ENCODE peak calls at places on chromosomes 1 and 21, in nine cellular contexts. I is heart right ventricle, M is spleen, Z is fibroblast of villous mesenchyme, Q is lower lobe of right lung, J is pancreas, Y is epithelial cell of esophagus, N is BJ, G is fibroblast of mammary gland. H is an unnamed sample.

GRCh38 chr1:54340876-54341275 is 65.3 kb downstream of the SSBP3 start:
- DNase-seq in I (no peak), M (no peak), Z (no peak), Q (no peak), J (no peak), Y (no peak), N (no peak), G (no peak), H (no peak)

GRCh38 chr1:180981596-180982387 is 40.9 kb downstream of the STX6 start:
- DNase-seq in I (no peak), M (no peak), Z (no peak), Q (no peak), J (no peak), Y (no peak), N (no peak), G (no peak), H (no peak)

GRCh38 chr21:45768011-45768740 is 124.7 kb downstream of the PCBP3 start:
- DNase-seq in I (no peak), M (no peak), Z (peak; percentile 23), Q (no peak), J (no peak), Y (no peak), N (no peak), G (peak; percentile 53), H (no peak)

GRCh38 chr1:54127594-54127993 is 25.2 kb downstream of the CDCP2 start:
- DNase-seq in I (no peak), M (peak; percentile 34), Z (no peak), Q (no peak), J (no peak), Y (peak; percentile 16), N (no peak), G (no peak), H (no peak)

GRCh38 chr1:54309631-54310366 is 96.4 kb downstream of the SSBP3 start:
- DNase-seq in I (no peak), M (no peak), Z (no peak), Q (no peak), J (no peak), Y (no peak), N (no peak), G (no peak), H (no peak)

GRCh38 chr1:241323510-241323909 is 33.5 kb downstream of the RGS7 start:
- DNase-seq in I (no peak), M (no peak), Z (peak; percentile 25), Q (no peak), J (no peak), Y (peak; percentile 61), N (no peak), G (peak; percentile 56), H (peak; percentile 56)

GRCh38 chr1:233654667-233655432 is 40.9 kb downstream of the KCNK1 start:
- DNase-seq in I (no peak), M (no peak), Z (no peak), Q (no peak), J (no peak), Y (peak; percentile 82), N (no peak), G (no peak), H (no peak)

GRCh38 chr1:6084781-6085495 is 39.2 kb downstream of the KCNAB2 start:
- DNase-seq in I (no peak), M (no peak), Z (no peak), Q (no peak), J (no peak), Y (no peak), N (no peak), G (no peak), H (no peak)

GRCh38 chr1:220313576-220313975 is 41.3 kb upstream of the RAB3GAP2 start:
- DNase-seq in I (no peak), M (no peak), Z (no peak), Q (no peak), J (no peak), Y (no peak), N (no peak), G (no peak), H (no peak)

GRCh38 chr1:232084584-232085223 is 458.1 kb downstream of the DISC1 start:
- DNase-seq in I (no peak), M (no peak), Z (peak; percentile 21), Q (no peak), J (no peak), Y (peak; percentile 47), N (no peak), G (no peak), H (no peak)

GRCh38 chr21:44712203-44713028 is 1.0 kb upstream of the TSPEAR start:
- DNase-seq in I (no peak), M (no peak), Z (no peak), Q (no peak), J (no peak), Y (no peak), N (no peak), G (no peak), H (no peak)

GRCh38 chr1:200483491-200484143 is 73.8 kb upstream of the ZNF281 start:
- DNase-seq in I (no peak), M (no peak), Z (peak; percentile 92), Q (no peak), J (no peak), Y (peak; percentile 99), N (peak; percentile 80), G (peak; percentile 99), H (no peak)

GRCh38 chr1:35264861-35265260 is 3.6 kb upstream of the ZMYM4 start:
- DNase-seq in I (no peak), M (no peak), Z (peak; percentile 63), Q (no peak), J (no peak), Y (peak; percentile 50), N (peak; percentile 57), G (peak; percentile 35), H (peak; percentile 53)

GRCh38 chr1:221779771-221780170 is 37.9 kb upstream of the DUSP10 start:
- DNase-seq in I (no peak), M (no peak), Z (no peak), Q (no peak), J (no peak), Y (peak; percentile 60), N (no peak), G (no peak), H (no peak)

GRCh38 chr1:171718848-171719247 is 23.0 kb downstream of the VAMP4 start:
- DNase-seq in I (no peak), M (no peak), Z (no peak), Q (no peak), J (no peak), Y (no peak), N (no peak), G (no peak), H (no peak)

GRCh38 chr1:59498640-59499039 is 201.7 kb downstream of the FGGY start:
- DNase-seq in I (peak; percentile 14), M (no peak), Z (no peak), Q (no peak), J (no peak), Y (peak; percentile 42), N (no peak), G (peak; percentile 75), H (peak; percentile 51)
- H3K4me3 ChIP-seq in I (no peak overlapping the region), M (no peak overlapping the region), Z (no peak overlapping the region), Q (no peak overlapping the region), J (no peak overlapping the region), Y (no peak overlapping the region), N (no peak overlapping the region), G (no peak overlapping the region), H (no peak overlapping the region)

DNA sequence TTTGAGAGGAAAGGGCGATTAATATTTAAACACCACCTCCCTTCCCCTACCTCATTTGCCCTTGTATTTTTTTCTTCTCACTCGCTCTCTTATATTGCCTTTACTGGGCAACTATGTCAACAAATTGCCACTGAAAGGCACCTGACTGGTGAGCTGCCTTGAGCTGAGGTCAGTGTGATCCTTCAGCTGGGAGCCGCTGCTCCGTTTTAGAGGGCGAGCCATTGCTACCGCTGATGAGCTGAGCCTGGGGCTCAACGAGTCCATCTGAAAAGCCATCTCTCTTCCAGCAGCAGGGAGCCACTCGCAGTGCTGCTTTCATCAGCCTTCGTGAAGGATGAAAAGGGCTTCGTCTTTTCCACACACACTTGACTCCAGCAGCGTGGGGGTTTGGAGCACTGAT is 108.0 kb upstream of the KIF26B start:
- DNase-seq in I (no peak), M (no peak), Z (no peak), Q (no peak), J (no peak), Y (no peak), N (no peak), G (no peak), H (no peak)
- H3K4me3 ChIP-seq in I (no peak overlapping the region), M (no peak overlapping the region), Z (no peak overlapping the region), Q (no peak overlapping the region), J (no peak overlapping the region), Y (no peak overlapping the region), N (no peak overlapping the region), G (no peak overlapping the region), H (no peak overlapping the region)

GRCh38 chr1:52632732-52633290 is at the start of gene SHISAL2A:
- DNase-seq in I (peak; percentile 15), M (peak; percentile 95), Z (no peak), Q (peak; percentile 68), J (peak; percentile 76), Y (peak; percentile 41), N (no peak), G (peak; percentile 12), H (peak; percentile 32)
- H3K4me3 ChIP-seq in I (peak within 1 kb of the TSS; percentile 30), M (peak within 1 kb of the TSS; percentile 42), Z (peak within 1 kb of the TSS; percentile 33), Q (peak within 1 kb of the TSS; percentile 49), J (peak within 1 kb of the TSS; percentile 42), Y (no peak within 1 kb of the TSS), N (peak within 1 kb of the TSS; percentile 22), G (no peak within 1 kb of the TSS), H (peak within 1 kb of the TSS; percentile 49)

DNA sequence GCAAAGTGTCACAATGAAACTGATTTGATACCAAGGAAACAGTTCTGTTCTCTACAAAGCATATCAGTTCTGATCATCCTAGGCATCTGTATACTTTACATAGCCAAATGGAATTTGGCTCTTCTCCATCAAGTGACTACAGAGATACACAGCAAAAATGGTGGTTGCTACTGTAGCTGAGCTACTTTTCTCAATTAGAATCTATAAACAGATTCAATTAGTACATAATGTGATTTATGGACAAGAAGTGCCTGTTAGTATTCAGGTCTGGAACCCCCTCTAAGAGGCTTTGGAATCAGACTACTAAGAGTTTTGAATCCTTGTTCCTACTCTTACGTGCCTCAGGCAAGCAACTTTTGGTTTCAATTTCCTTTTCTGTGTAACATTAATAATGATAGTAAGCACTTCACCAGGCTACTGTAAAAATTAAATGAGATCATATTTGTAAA is 25.5 kb downstream of the C21orf91 start:
- DNase-seq in I (no peak), M (no peak), Z (peak; percentile 58), Q (no peak), J (no peak), Y (no peak), N (no peak), G (peak; percentile 53), H (no peak)
- H3K4me3 ChIP-seq in I (peak overlapping the region; percentile 10), M (peak overlapping the region; percentile 16), Z (peak overlapping the region; percentile 44), Q (peak overlapping the region; percentile 47), J (no peak overlapping the region), Y (no peak overlapping the region), N (no peak overlapping the region), G (peak overlapping the region; percentile 17), H (peak overlapping the region; percentile 5)

DNA sequence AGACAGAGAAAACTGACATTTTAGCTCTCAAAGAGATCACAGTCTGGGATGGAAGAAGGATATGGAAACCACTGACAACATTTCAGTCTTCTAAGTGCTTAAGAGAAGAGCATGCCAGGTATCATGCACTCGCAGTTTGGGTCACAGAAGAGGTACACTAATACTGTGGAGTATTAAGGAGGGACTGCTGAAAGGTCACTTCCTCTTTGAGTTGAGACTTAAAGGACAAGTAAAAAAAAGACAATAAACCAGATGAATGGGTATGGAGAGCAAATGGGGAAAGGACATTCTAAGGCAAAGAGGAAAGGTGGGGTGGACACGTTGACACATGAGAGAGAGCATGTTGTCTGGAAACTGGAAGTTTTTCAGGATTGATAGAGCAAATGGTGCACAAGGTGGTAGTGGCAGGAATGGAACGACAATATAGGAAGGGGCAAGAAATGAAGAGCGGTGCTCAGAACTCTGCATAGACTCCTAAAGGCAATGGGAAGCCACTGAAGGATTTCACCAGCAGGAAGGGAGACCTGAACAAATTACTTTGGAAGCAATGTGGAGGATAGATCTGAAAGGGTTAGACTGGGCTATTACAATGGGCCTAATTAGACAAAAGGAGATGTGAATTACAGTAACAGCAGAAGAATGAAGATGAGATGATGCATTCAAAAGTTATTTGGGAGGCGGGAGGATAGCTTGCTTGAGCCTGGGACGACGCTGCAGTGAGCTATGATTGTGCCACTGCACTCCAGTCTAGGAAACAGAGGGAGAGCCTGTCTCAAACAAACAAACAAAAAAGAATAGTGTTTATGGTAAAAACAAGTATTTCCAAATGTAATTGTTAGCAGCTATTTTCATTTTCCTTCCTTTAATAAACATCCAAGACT is 11.1 kb downstream of the DIPK1A start:
- DNase-seq in I (no peak), M (no peak), Z (peak; percentile 55), Q (no peak), J (no peak), Y (peak; percentile 86), N (no peak), G (peak; percentile 63), H (no peak)
- H3K4me3 ChIP-seq in I (no peak overlapping the region), M (no peak overlapping the region), Z (no peak overlapping the region), Q (no peak overlapping the region), J (no peak overlapping the region), Y (no peak overlapping the region), N (no peak overlapping the region), G (no peak overlapping the region), H (no peak overlapping the region)